ENCODE peak calls at places on chromosome 13, in ten cellular contexts. One of them, this sample, is unnamed.

GRCh38 chr13:111952814-111953213 is 114.1 kb upstream of the SOX1 start:
- DNase-seq in GOT3: no peak
- DNase-seq in PC-9: no peak
- DNase-seq in activated naive CD8-positive, alpha-beta T cell treated with anti-CD3 and anti-CD28 coated beads, Interleukin-2, amount 50 U/mL, for 24 hours: no peak
- DNase-seq in RWPE1: no peak
- DNase-seq in T-helper 2 cell: no peak
- DNase-seq in retinal pigment epithelial cell: no peak
- DNase-seq in posterior vena cava: peak
- DNase-seq in hepatic stellate cell: no peak
- DNase-seq in lung: no peak
- DNase-seq in this sample: no peak

GRCh38 chr13:49607761-49608160 is 20.5 kb upstream of the ARL11 start:
- DNase-seq in GOT3: no peak
- DNase-seq in PC-9: no peak
- DNase-seq in activated naive CD8-positive, alpha-beta T cell treated with anti-CD3 and anti-CD28 coated beads, Interleukin-2, amount 50 U/mL, for 24 hours: no peak
- DNase-seq in RWPE1: no peak
- DNase-seq in T-helper 2 cell: no peak
- DNase-seq in retinal pigment epithelial cell: no peak
- DNase-seq in posterior vena cava: no peak
- DNase-seq in hepatic stellate cell: no peak
- DNase-seq in lung: no peak
- DNase-seq in this sample: no peak

GRCh38 chr13:81738364-81738763 is 1397.4 kb upstream of the SPRY2 start:
- DNase-seq in GOT3: no peak
- DNase-seq in PC-9: no peak
- DNase-seq in activated naive CD8-positive, alpha-beta T cell treated with anti-CD3 and anti-CD28 coated beads, Interleukin-2, amount 50 U/mL, for 24 hours: no peak
- DNase-seq in RWPE1: peak
- DNase-seq in T-helper 2 cell: no peak
- DNase-seq in retinal pigment epithelial cell: peak
- DNase-seq in posterior vena cava: no peak
- DNase-seq in hepatic stellate cell: no peak
- DNase-seq in lung: no peak
- DNase-seq in this sample: no peak

GRCh38 chr13:108915634-108916497 is 286.5 kb downstream of the MYO16 start:
- DNase-seq in GOT3: no peak
- DNase-seq in PC-9: peak
- DNase-seq in activated naive CD8-positive, alpha-beta T cell treated with anti-CD3 and anti-CD28 coated beads, Interleukin-2, amount 50 U/mL, for 24 hours: peak
- DNase-seq in RWPE1: peak
- DNase-seq in T-helper 2 cell: peak
- DNase-seq in retinal pigment epithelial cell: peak
- DNase-seq in posterior vena cava: peak
- DNase-seq in hepatic stellate cell: peak
- DNase-seq in lung: peak
- DNase-seq in this sample: peak

GRCh38 chr13:44267966-44268365 is 105.7 kb upstream of the SERP2 start:
- DNase-seq in GOT3: no peak
- DNase-seq in PC-9: peak
- DNase-seq in activated naive CD8-positive, alpha-beta T cell treated with anti-CD3 and anti-CD28 coated beads, Interleukin-2, amount 50 U/mL, for 24 hours: no peak
- DNase-seq in RWPE1: peak
- DNase-seq in T-helper 2 cell: no peak
- DNase-seq in retinal pigment epithelial cell: peak
- DNase-seq in posterior vena cava: no peak
- DNase-seq in hepatic stellate cell: no peak
- DNase-seq in lung: no peak
- DNase-seq in this sample: no peak

GRCh38 chr13:82206241-82206640 is 1676.0 kb downstream of the SLITRK1 start:
- DNase-seq in GOT3: no peak
- DNase-seq in PC-9: no peak
- DNase-seq in activated naive CD8-positive, alpha-beta T cell treated with anti-CD3 and anti-CD28 coated beads, Interleukin-2, amount 50 U/mL, for 24 hours: no peak
- DNase-seq in RWPE1: no peak
- DNase-seq in T-helper 2 cell: no peak
- DNase-seq in retinal pigment epithelial cell: no peak
- DNase-seq in posterior vena cava: peak
- DNase-seq in hepatic stellate cell: no peak
- DNase-seq in lung: no peak
- DNase-seq in this sample: no peak

GRCh38 chr13:95137096-95137495 is 164.2 kb downstream of the ABCC4 start:
- DNase-seq in GOT3: no peak
- DNase-seq in PC-9: no peak
- DNase-seq in activated naive CD8-positive, alpha-beta T cell treated with anti-CD3 and anti-CD28 coated beads, Interleukin-2, amount 50 U/mL, for 24 hours: no peak
- DNase-seq in RWPE1: no peak
- DNase-seq in T-helper 2 cell: peak
- DNase-seq in retinal pigment epithelial cell: no peak
- DNase-seq in posterior vena cava: no peak
- DNase-seq in hepatic stellate cell: peak
- DNase-seq in lung: no peak
- DNase-seq in this sample: no peak

GRCh38 chr13:74290324-74290773 is 156.1 kb upstream of the KLF12 start:
- DNase-seq in GOT3: no peak
- DNase-seq in PC-9: peak
- DNase-seq in activated naive CD8-positive, alpha-beta T cell treated with anti-CD3 and anti-CD28 coated beads, Interleukin-2, amount 50 U/mL, for 24 hours: peak
- DNase-seq in RWPE1: peak
- DNase-seq in T-helper 2 cell: peak
- DNase-seq in retinal pigment epithelial cell: peak
- DNase-seq in posterior vena cava: no peak
- DNase-seq in hepatic stellate cell: no peak
- DNase-seq in lung: no peak
- DNase-seq in this sample: no peak

GRCh38 chr13:81683526-81683925 is 1342.6 kb upstream of the SPRY2 start:
- DNase-seq in GOT3: no peak
- DNase-seq in PC-9: no peak
- DNase-seq in activated naive CD8-positive, alpha-beta T cell treated with anti-CD3 and anti-CD28 coated beads, Interleukin-2, amount 50 U/mL, for 24 hours: no peak
- DNase-seq in RWPE1: no peak
- DNase-seq in T-helper 2 cell: no peak
- DNase-seq in retinal pigment epithelial cell: no peak
- DNase-seq in posterior vena cava: no peak
- DNase-seq in hepatic stellate cell: no peak
- DNase-seq in lung: no peak
- DNase-seq in this sample: no peak

GRCh38 chr13:50326746-50327145 is 311.5 kb downstream of the KCNRG start:
- DNase-seq in GOT3: no peak
- DNase-seq in PC-9: no peak
- DNase-seq in activated naive CD8-positive, alpha-beta T cell treated with anti-CD3 and anti-CD28 coated beads, Interleukin-2, amount 50 U/mL, for 24 hours: no peak
- DNase-seq in RWPE1: no peak
- DNase-seq in T-helper 2 cell: no peak
- DNase-seq in retinal pigment epithelial cell: no peak
- DNase-seq in posterior vena cava: no peak
- DNase-seq in hepatic stellate cell: no peak
- DNase-seq in lung: no peak
- DNase-seq in this sample: no peak

GRCh38 chr13:96481482-96481881 is 391.6 kb downstream of the HS6ST3 start:
- DNase-seq in GOT3: no peak
- DNase-seq in PC-9: no peak
- DNase-seq in activated naive CD8-positive, alpha-beta T cell treated with anti-CD3 and anti-CD28 coated beads, Interleukin-2, amount 50 U/mL, for 24 hours: no peak
- DNase-seq in RWPE1: no peak
- DNase-seq in T-helper 2 cell: no peak
- DNase-seq in retinal pigment epithelial cell: no peak
- DNase-seq in posterior vena cava: no peak
- DNase-seq in hepatic stellate cell: no peak
- DNase-seq in lung: no peak
- DNase-seq in this sample: no peak

GRCh38 chr13:113663934-113664333 is 3.1 kb upstream of the GRK1 start:
- DNase-seq in GOT3: no peak
- DNase-seq in PC-9: no peak
- DNase-seq in activated naive CD8-positive, alpha-beta T cell treated with anti-CD3 and anti-CD28 coated beads, Interleukin-2, amount 50 U/mL, for 24 hours: no peak
- DNase-seq in RWPE1: no peak
- DNase-seq in T-helper 2 cell: no peak
- DNase-seq in retinal pigment epithelial cell: no peak
- DNase-seq in posterior vena cava: peak
- DNase-seq in hepatic stellate cell: no peak
- DNase-seq in lung: no peak
- DNase-seq in this sample: peak

GRCh38 chr13:44921931-44922758 is 67.1 kb downstream of the NUFIP1 start:
- DNase-seq in GOT3: peak
- DNase-seq in PC-9: peak
- DNase-seq in activated naive CD8-positive, alpha-beta T cell treated with anti-CD3 and anti-CD28 coated beads, Interleukin-2, amount 50 U/mL, for 24 hours: no peak
- DNase-seq in RWPE1: peak
- DNase-seq in T-helper 2 cell: no peak
- DNase-seq in retinal pigment epithelial cell: peak
- DNase-seq in posterior vena cava: no peak
- DNase-seq in hepatic stellate cell: peak
- DNase-seq in lung: peak
- DNase-seq in this sample: no peak